ENCODE peak calls at places on chromosomes 1 and 21, in four cellular contexts. T is lung, B is heart left ventricle, Y is prostate gland. O is an unnamed sample.
A peak's percentile ranks its signal among the peaks of the same experiment; 100 is the strongest.

GRCh38 chr1:234643111-234643849 is 33.3 kb upstream of the IRF2BP2 start:
- DNase-seq in T (peak; percentile 75), B (no peak), Y (no peak), O (no peak)

GRCh38 chr1:222306011-222306410 is 241.9 kb downstream of the HHIPL2 start:
- DNase-seq in T (no peak), B (no peak), Y (no peak), O (no peak)

GRCh38 chr1:12230549-12231275 is 882 bp downstream of the VPS13D start:
- DNase-seq in T (peak; percentile 83), B (peak; percentile 77), Y (peak; percentile 36), O (peak; percentile 74)

GRCh38 chr1:19786988-19787423 is 12.7 kb downstream of the TMCO4 start:
- DNase-seq in T (peak; percentile 34), B (no peak), Y (peak; percentile 81), O (no peak)

GRCh38 chr1:187517508-187517907 is 688.8 kb downstream of the PLA2G4A start:
- DNase-seq in T (no peak), B (no peak), Y (no peak), O (no peak)

GRCh38 chr1:22868331-22868730 is 104.3 kb downstream of the LACTBL1 start:
- DNase-seq in T (no peak), B (no peak), Y (no peak), O (no peak)

GRCh38 chr1:193113992-193114332 is 7.9 kb upstream of the CDC73 start:
- DNase-seq in T (no peak), B (no peak), Y (no peak), O (no peak)

GRCh38 chr1:83961571-83962295 is 37.2 kb downstream of the TTLL7 start:
- DNase-seq in T (no peak), B (no peak), Y (no peak), O (no peak)

GRCh38 chr1:64470670-64471217 is 815 bp downstream of the CACHD1 start:
- DNase-seq in T (no peak), B (peak; percentile 44), Y (peak; percentile 8), O (peak; percentile 81)

GRCh38 chr1:246470588-246470987 is 36.5 kb downstream of the SMYD3 start:
- DNase-seq in T (no peak), B (no peak), Y (no peak), O (no peak)

GRCh38 chr1:67191668-67192520 is 25.6 kb downstream of the IL23R start:
- DNase-seq in T (no peak), B (no peak), Y (no peak), O (no peak)

GRCh38 chr21:18030248-18030647 is 211.1 kb upstream of the C21orf91 start:
- DNase-seq in T (no peak), B (no peak), Y (no peak), O (no peak)

GRCh38 chr21:41472769-41473548 is 35.0 kb downstream of the TMPRSS2 start:
- DNase-seq in T (no peak), B (no peak), Y (no peak), O (no peak)

GRCh38 chr1:61585714-61586113 is 139.2 kb downstream of the TM2D1 start:
- DNase-seq in T (no peak), B (no peak), Y (peak; percentile 46), O (no peak)

GRCh38 chr1:228339766-228340685 is 66.6 kb downstream of the TRIM11 start:
- DNase-seq in T (no peak), B (peak; percentile 19), Y (no peak), O (peak; percentile 36)

GRCh38 chr1:192544983-192545393 is 30.6 kb upstream of the RGS1 start:
- DNase-seq in T (no peak), B (no peak), Y (no peak), O (no peak)

GRCh38 chr1:184222561-184223157 is 164.2 kb upstream of the C1orf21 start:
- DNase-seq in T (peak; percentile 59), B (peak; percentile 42), Y (peak; percentile 20), O (peak; percentile 57)

GRCh38 chr1:215421772-215422171 is 145.3 kb upstream of the KCTD3 start:
- DNase-seq in T (no peak), B (no peak), Y (no peak), O (no peak)

GRCh38 chr1:39321979-39322378 is 117.5 kb downstream of the MACF1 start:
- DNase-seq in T (no peak), B (no peak), Y (no peak), O (no peak)

GRCh38 chr1:19393051-19393450 is 80.9 kb downstream of the SLC66A1 start:
- DNase-seq in T (no peak), B (no peak), Y (no peak), O (no peak)

GRCh38 chr21:41726970-41727783 is 39.7 kb downstream of the RIPK4 start:
- DNase-seq in T (no peak), B (peak; percentile 78), Y (peak; percentile 86), O (peak; percentile 92)

GRCh38 chr1:53959664-53960250 is 13.6 kb downstream of the LRRC42 start:
- DNase-seq in T (no peak), B (no peak), Y (no peak), O (no peak)

GRCh38 chr1:27562483-27563406 is 41.2 kb downstream of the AHDC1 start:
- DNase-seq in T (no peak), B (peak; percentile 50), Y (no peak), O (no peak)

GRCh38 chr1:174017231-174017970 is 4.8 kb downstream of the RC3H1 start:
- DNase-seq in T (no peak), B (no peak), Y (no peak), O (no peak)

GRCh38 chr1:95116666-95117206 is 419 bp upstream of the TLCD4 start:
- DNase-seq in T (peak; percentile 71), B (peak; percentile 61), Y (peak; percentile 60), O (peak; percentile 78)

GRCh38 chr1:36400825-36401601 is 3.3 kb upstream of the LSM10 start:
- DNase-seq in T (peak; percentile 74), B (peak; percentile 84), Y (no peak), O (peak; percentile 88)

GRCh38 chr1:54301494-54301893 is 101.5 kb downstream of the MRPL37 start:
- DNase-seq in T (no peak), B (no peak), Y (no peak), O (no peak)

GRCh38 chr1:19804786-19805390 is 5.2 kb upstream of the TMCO4 start:
- DNase-seq in T (no peak), B (no peak), Y (no peak), O (no peak)

GRCh38 chr1:230503741-230504140 is 77.6 kb upstream of the PGBD5 start:
- DNase-seq in T (no peak), B (no peak), Y (no peak), O (no peak)

GRCh38 chr1:225651872-225652725 is 824 bp downstream of the ENAH start:
- DNase-seq in T (no peak), B (no peak), Y (peak; percentile 34), O (no peak)

GRCh38 chr1:89821322-89822108 is 683 bp downstream of the LRRC8D start:
- DNase-seq in T (peak; percentile 49), B (peak; percentile 45), Y (peak; percentile 8), O (peak; percentile 80)

GRCh38 chr1:89261926-89262540 is 10.6 kb downstream of the GBP5 start:
- DNase-seq in T (no peak), B (peak; percentile 46), Y (no peak), O (peak; percentile 48)

GRCh38 chr1:56506951-56507437 is 72.4 kb downstream of the PLPP3 start:
- DNase-seq in T (no peak), B (no peak), Y (no peak), O (no peak)

GRCh38 chr21:45517249-45518065 is 24.8 kb downstream of the SLC19A1 start:
- DNase-seq in T (no peak), B (peak; percentile 20), Y (no peak), O (peak; percentile 71)

GRCh38 chr1:42239555-42239954 is 75.0 kb upstream of the GUCA2A start:
- DNase-seq in T (no peak), B (no peak), Y (no peak), O (no peak)

GRCh38 chr21:37146320-37147225 is 73.5 kb downstream of the TTC3 start:
- DNase-seq in T (no peak), B (no peak), Y (no peak), O (no peak)
- H3K36me3 ChIP-seq in T (peaks cover 14% of the 10 kb centered on the region), B (peaks cover 3% of the 10 kb centered on the region), Y (no peaks in the 10 kb centered on the region), O (peaks cover 3% of the 10 kb centered on the region)

DNA sequence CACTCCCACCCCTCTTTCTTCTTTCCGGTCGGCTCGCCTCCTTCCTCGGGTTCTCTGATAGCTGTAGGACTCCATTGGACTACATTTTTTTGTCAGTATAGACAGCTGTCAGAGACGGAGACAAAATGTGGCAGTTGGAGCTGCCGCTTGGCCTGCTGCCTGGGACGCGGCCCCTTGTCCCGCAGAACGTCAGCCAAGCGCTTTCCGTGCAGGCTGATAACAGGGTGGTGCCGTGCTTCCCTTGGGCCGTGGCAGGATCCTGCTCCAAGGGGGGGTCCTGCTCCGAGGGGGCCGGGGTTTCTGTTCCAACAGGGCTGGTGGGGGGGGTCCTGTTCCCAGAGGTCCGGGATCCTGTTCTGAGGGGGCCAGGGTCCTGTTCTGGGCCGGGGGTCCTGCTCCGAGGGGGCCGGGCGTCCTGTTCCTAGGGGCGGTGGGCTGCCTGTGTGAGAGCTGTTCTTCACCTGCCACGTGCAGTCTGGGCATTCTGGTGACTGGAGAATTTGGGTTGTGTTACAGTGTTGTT is 4.9 kb downstream of the SKI start:
- DNase-seq in T (no peak), B (no peak), Y (no peak), O (peak; percentile 55)
- H3K4me1 ChIP-seq in T (peaks cover 56% of the 10 kb centered on the region), B (peaks cover 81% of the 10 kb centered on the region), Y (peaks cover 38% of the 10 kb centered on the region), O (peaks cover 6% of the 10 kb centered on the region)

DNA sequence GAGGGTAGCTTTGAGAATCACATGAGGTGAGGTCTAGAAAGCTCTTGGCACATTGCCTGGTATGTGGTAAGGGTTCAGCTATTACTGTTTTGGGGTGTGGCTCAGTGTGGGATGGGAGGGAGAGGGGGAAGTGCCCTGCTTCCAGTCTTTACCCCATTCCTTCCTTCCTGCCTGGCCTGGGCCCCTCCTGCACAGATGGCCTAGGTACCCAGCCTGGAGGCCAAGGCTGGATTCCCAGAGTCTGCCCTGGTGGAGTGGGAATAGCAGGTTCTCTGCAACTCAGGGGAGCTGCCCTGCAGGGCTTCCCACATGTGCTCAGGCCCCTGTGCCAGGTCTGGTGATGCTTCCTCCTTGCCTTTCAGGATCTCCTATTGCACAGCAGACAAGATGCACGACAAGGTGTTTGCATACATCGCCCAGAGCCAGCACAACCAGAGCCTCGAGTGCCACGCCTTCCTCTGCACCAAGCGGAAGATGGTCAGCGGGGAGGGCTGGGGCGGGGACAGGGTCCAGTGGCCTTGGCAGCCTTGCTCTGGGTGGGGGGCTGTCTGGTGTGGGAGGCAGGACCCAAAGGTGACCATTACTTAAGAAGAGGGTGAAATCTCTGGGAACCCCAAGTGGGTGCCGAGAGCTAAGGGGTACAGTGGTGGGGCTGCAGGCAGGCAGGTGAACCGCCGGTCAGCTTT is 13.5 kb downstream of the LDLRAP1 start:
- DNase-seq in T (no peak), B (peak; percentile 20), Y (peak; percentile 55), O (peak; percentile 71)
- H3K36me3 ChIP-seq in T (peaks cover 9% of the 10 kb centered on the region), B (no peaks in the 10 kb centered on the region), Y (no peaks in the 10 kb centered on the region), O (no peaks in the 10 kb centered on the region)

GRCh38 chr1:109894823-109895719 is 15.6 kb upstream of the CSF1 start:
- DNase-seq in T (no peak), B (no peak), Y (no peak), O (no peak)

GRCh38 chr1:109897244-109897955 is 13.2 kb upstream of the CSF1 start:
- DNase-seq in T (no peak), B (no peak), Y (no peak), O (no peak)

GRCh38 chr1:109898842-109899241 is 11.8 kb upstream of the CSF1 start:
- DNase-seq in T (no peak), B (no peak), Y (no peak), O (no peak)

GRCh38 chr1:109895720-109896504 is 14.7 kb upstream of the CSF1 start:
- DNase-seq in T (peak; percentile 58), B (peak; percentile 63), Y (no peak), O (peak; percentile 75)

DNA sequence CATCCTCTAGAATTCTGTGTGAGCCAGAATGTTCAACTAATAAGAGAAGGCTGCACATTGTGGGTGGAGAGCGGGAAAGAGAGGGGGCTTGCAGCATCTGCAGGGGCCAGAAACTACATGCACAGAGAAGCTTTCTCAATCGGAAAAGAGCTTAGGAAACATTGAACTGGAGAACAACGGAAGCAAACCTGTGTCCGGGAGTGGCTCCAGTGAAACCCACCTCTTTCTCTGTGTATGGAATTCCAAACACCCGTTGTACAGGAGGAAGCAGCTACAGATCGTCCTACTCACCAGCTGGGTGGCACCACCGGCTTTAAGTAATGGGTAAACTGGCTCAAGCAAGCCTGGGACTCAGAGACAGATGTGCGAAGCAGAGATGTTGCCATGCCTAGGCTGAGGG is 14.0 kb upstream of the CSF1 start:
- DNase-seq in T (no peak), B (no peak), Y (no peak), O (no peak)
- H3K4me1 ChIP-seq in T (peaks cover 33% of the 10 kb centered on the region), B (peaks cover 66% of the 10 kb centered on the region), Y (no peaks in the 10 kb centered on the region), O (no peaks in the 10 kb centered on the region)

O was measured in aorta.